ENCODE peak calls at places on chromosome 3, in eight cellular contexts. One of them, this sample, is unnamed.

GRCh38 chr3:46665763-46666470 is 27.6 kb downstream of the ALS2CL start:
- DNase-seq in adrenal gland: peak; percentile 7
- DNase-seq in heart right ventricle: no peak
- DNase-seq in A549: no peak
- DNase-seq in AG04450: no peak
- DNase-seq in HL-60: no peak
- DNase-seq in SK-N-SH: peak; percentile 7
- DNase-seq in stomach: peak; percentile 25
- DNase-seq in this sample: peak; percentile 77

GRCh38 chr3:183808355-183808754 is 17.0 kb downstream of the MAP6D1 start:
- DNase-seq in SK-N-SH: no peak
- DNase-seq in heart right ventricle: no peak
- DNase-seq in stomach: no peak
- DNase-seq in adrenal gland: no peak
- DNase-seq in A549: no peak
- DNase-seq in AG04450: no peak
- DNase-seq in HL-60: no peak
- DNase-seq in this sample: peak; percentile 57

GRCh38 chr3:117887896-117888295 is 1146.8 kb downstream of the IGSF11 start:
- DNase-seq in HL-60: no peak
- DNase-seq in A549: no peak
- DNase-seq in SK-N-SH: no peak
- DNase-seq in heart right ventricle: no peak
- DNase-seq in adrenal gland: no peak
- DNase-seq in AG04450: no peak
- DNase-seq in stomach: no peak
- DNase-seq in this sample: no peak

GRCh38 chr3:170897978-170898377 is 10.5 kb downstream of the EIF5A2 start:
- DNase-seq in adrenal gland: no peak
- DNase-seq in heart right ventricle: no peak
- DNase-seq in stomach: no peak
- DNase-seq in HL-60: no peak
- DNase-seq in SK-N-SH: no peak
- DNase-seq in AG04450: no peak
- DNase-seq in A549: no peak
- DNase-seq in this sample: no peak

GRCh38 chr3:195186041-195186709 is 84.8 kb downstream of the XXYLT1 start:
- DNase-seq in heart right ventricle: no peak
- DNase-seq in adrenal gland: no peak
- DNase-seq in SK-N-SH: no peak
- DNase-seq in stomach: no peak
- DNase-seq in A549: no peak
- DNase-seq in AG04450: no peak
- DNase-seq in HL-60: no peak
- DNase-seq in this sample: no peak

GRCh38 chr3:121995190-121996137 is 26.6 kb downstream of the ILDR1 start:
- DNase-seq in HL-60: peak; percentile 79
- DNase-seq in SK-N-SH: peak; percentile 61
- DNase-seq in AG04450: peak; percentile 11
- DNase-seq in adrenal gland: peak; percentile 47
- DNase-seq in stomach: peak; percentile 64
- DNase-seq in heart right ventricle: peak; percentile 44
- DNase-seq in A549: peak; percentile 67
- DNase-seq in this sample: peak; percentile 37

GRCh38 chr3:128466840-128467541 is at the start of gene DNAJB8:
- DNase-seq in AG04450: no peak
- DNase-seq in adrenal gland: no peak
- DNase-seq in HL-60: no peak
- DNase-seq in stomach: no peak
- DNase-seq in heart right ventricle: no peak
- DNase-seq in A549: no peak
- DNase-seq in SK-N-SH: no peak
- DNase-seq in this sample: no peak

GRCh38 chr3:119380697-119381096 is 82.7 kb downstream of the TMEM39A start:
- DNase-seq in adrenal gland: no peak
- DNase-seq in heart right ventricle: no peak
- DNase-seq in AG04450: no peak
- DNase-seq in HL-60: no peak
- DNase-seq in SK-N-SH: no peak
- DNase-seq in A549: peak; percentile 45
- DNase-seq in stomach: no peak
- DNase-seq in this sample: no peak

GRCh38 chr3:105364113-105364512 is 2.6 kb upstream of the ALCAM start:
- DNase-seq in HL-60: no peak
- DNase-seq in AG04450: no peak
- DNase-seq in heart right ventricle: no peak
- DNase-seq in A549: no peak
- DNase-seq in SK-N-SH: no peak
- DNase-seq in stomach: no peak
- DNase-seq in adrenal gland: no peak
- DNase-seq in this sample: no peak

GRCh38 chr3:161316006-161316689 is 55.2 kb downstream of the SPTSSB start:
- DNase-seq in SK-N-SH: no peak
- DNase-seq in AG04450: no peak
- DNase-seq in heart right ventricle: no peak
- DNase-seq in HL-60: no peak
- DNase-seq in A549: peak; percentile 13
- DNase-seq in adrenal gland: no peak
- DNase-seq in stomach: peak; percentile 49
- DNase-seq in this sample: peak; percentile 69

GRCh38 chr3:64666171-64666581 is 21.6 kb downstream of the ADAMTS9 start:
- DNase-seq in HL-60: no peak
- DNase-seq in adrenal gland: no peak
- DNase-seq in stomach: no peak
- DNase-seq in SK-N-SH: no peak
- DNase-seq in heart right ventricle: peak; percentile 34
- DNase-seq in AG04450: no peak
- DNase-seq in A549: peak; percentile 11
- DNase-seq in this sample: no peak

GRCh38 chr3:170560296-170560695 is 25.6 kb downstream of the SLC7A14 start:
- DNase-seq in SK-N-SH: no peak
- DNase-seq in HL-60: peak; percentile 14
- DNase-seq in stomach: no peak
- DNase-seq in AG04450: no peak
- DNase-seq in A549: no peak
- DNase-seq in heart right ventricle: no peak
- DNase-seq in adrenal gland: no peak
- DNase-seq in this sample: no peak

GRCh38 chr3:166810741-166811445 is 569.2 kb downstream of the ZBBX start:
- DNase-seq in SK-N-SH: no peak
- DNase-seq in HL-60: no peak
- DNase-seq in stomach: no peak
- DNase-seq in A549: no peak
- DNase-seq in heart right ventricle: no peak
- DNase-seq in adrenal gland: no peak
- DNase-seq in AG04450: no peak
- DNase-seq in this sample: no peak

GRCh38 chr3:146554168-146554760 is 9.9 kb upstream of the PLSCR1 start:
- DNase-seq in HL-60: no peak
- DNase-seq in AG04450: no peak
- DNase-seq in stomach: no peak
- DNase-seq in SK-N-SH: no peak
- DNase-seq in adrenal gland: no peak
- DNase-seq in heart right ventricle: no peak
- DNase-seq in A549: no peak
- DNase-seq in this sample: no peak

GRCh38 chr3:192577271-192577670 is 150.1 kb downstream of the FGF12 start:
- DNase-seq in AG04450: no peak
- DNase-seq in A549: no peak
- DNase-seq in heart right ventricle: no peak
- DNase-seq in adrenal gland: no peak
- DNase-seq in SK-N-SH: no peak
- DNase-seq in stomach: no peak
- DNase-seq in HL-60: no peak
- DNase-seq in this sample: no peak

GRCh38 chr3:147987549-147987948 is 578.4 kb downstream of the ZIC1 start:
- DNase-seq in stomach: no peak
- DNase-seq in heart right ventricle: no peak
- DNase-seq in A549: no peak
- DNase-seq in adrenal gland: no peak
- DNase-seq in AG04450: no peak
- DNase-seq in HL-60: no peak
- DNase-seq in SK-N-SH: no peak
- DNase-seq in this sample: no peak

GRCh38 chr3:138440137-138440536 is 5.7 kb downstream of the ESYT3 start:
- DNase-seq in SK-N-SH: peak; percentile 29
- DNase-seq in AG04450: no peak
- DNase-seq in HL-60: no peak
- DNase-seq in stomach: no peak
- DNase-seq in A549: no peak
- DNase-seq in heart right ventricle: peak; percentile 50
- DNase-seq in adrenal gland: no peak
- DNase-seq in this sample: no peak

GRCh38 chr3:182259579-182259978 is 533.7 kb upstream of the ATP11B start:
- DNase-seq in HL-60: no peak
- DNase-seq in A549: no peak
- DNase-seq in stomach: peak; percentile 29
- DNase-seq in SK-N-SH: peak; percentile 15
- DNase-seq in adrenal gland: no peak
- DNase-seq in AG04450: no peak
- DNase-seq in heart right ventricle: no peak
- DNase-seq in this sample: no peak

DNA sequence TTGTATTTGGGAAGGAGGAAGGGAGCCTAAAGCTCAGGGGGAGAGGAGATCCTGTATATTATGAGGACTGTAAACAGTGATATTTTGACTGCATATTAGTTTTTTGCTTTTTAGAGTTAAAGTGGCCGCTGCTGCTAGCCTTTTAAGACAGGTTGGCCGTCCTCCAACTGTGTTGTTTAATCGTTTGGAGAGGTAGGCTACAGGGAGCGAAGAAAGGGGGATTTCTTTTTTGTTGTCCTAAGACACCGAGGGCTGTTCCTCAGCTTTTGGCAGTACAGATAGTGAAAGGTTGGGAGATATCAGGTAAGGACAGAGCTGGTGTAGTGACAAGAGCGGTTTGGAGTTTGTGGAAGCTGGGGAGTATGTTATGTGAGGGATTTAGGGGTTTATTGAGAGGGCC is 38.2 kb upstream of the RNF7 start:
- DNase-seq in stomach: no peak
- DNase-seq in A549: no peak
- DNase-seq in HL-60: no peak
- DNase-seq in adrenal gland: no peak
- DNase-seq in SK-N-SH: no peak
- DNase-seq in heart right ventricle: no peak
- DNase-seq in AG04450: no peak
- DNase-seq in this sample: no peak
- H3K4me3 ChIP-seq in stomach: no peak overlapping the region
- H3K4me3 ChIP-seq in A549: no peak overlapping the region
- H3K4me3 ChIP-seq in HL-60: no peak overlapping the region
- H3K4me3 ChIP-seq in adrenal gland: no peak overlapping the region
- H3K4me3 ChIP-seq in SK-N-SH: no peak overlapping the region
- H3K4me3 ChIP-seq in heart right ventricle: no peak overlapping the region
- H3K4me3 ChIP-seq in AG04450: no peak overlapping the region
- H3K4me3 ChIP-seq in this sample: no peak overlapping the region

GRCh38 chr3:52022323-52023100 is 26.8 kb upstream of the RPL29 start:
- DNase-seq in HL-60: no peak
- DNase-seq in AG04450: no peak
- DNase-seq in stomach: no peak
- DNase-seq in A549: no peak
- DNase-seq in SK-N-SH: no peak
- DNase-seq in adrenal gland: no peak
- DNase-seq in heart right ventricle: peak; percentile 76
- DNase-seq in this sample: no peak
- H3K4me3 ChIP-seq in HL-60: no peak overlapping the region
- H3K4me3 ChIP-seq in AG04450: no peak overlapping the region
- H3K4me3 ChIP-seq in stomach: no peak overlapping the region
- H3K4me3 ChIP-seq in A549: no peak overlapping the region
- H3K4me3 ChIP-seq in SK-N-SH: no peak overlapping the region
- H3K4me3 ChIP-seq in adrenal gland: no peak overlapping the region
- H3K4me3 ChIP-seq in heart right ventricle: peak overlapping the region; percentile 32
- H3K4me3 ChIP-seq in this sample: no peak overlapping the region

GRCh38 chr3:16463119-16463518 is 50.4 kb downstream of the RFTN1 start:
- DNase-seq in heart right ventricle: no peak
- DNase-seq in adrenal gland: no peak
- DNase-seq in HL-60: no peak
- DNase-seq in stomach: no peak
- DNase-seq in SK-N-SH: no peak
- DNase-seq in A549: no peak
- DNase-seq in AG04450: no peak
- DNase-seq in this sample: no peak
- H3K4me3 ChIP-seq in heart right ventricle: no peak overlapping the region
- H3K4me3 ChIP-seq in adrenal gland: no peak overlapping the region
- H3K4me3 ChIP-seq in HL-60: no peak overlapping the region
- H3K4me3 ChIP-seq in stomach: no peak overlapping the region
- H3K4me3 ChIP-seq in SK-N-SH: no peak overlapping the region
- H3K4me3 ChIP-seq in A549: no peak overlapping the region
- H3K4me3 ChIP-seq in AG04450: no peak overlapping the region
- H3K4me3 ChIP-seq in this sample: no peak overlapping the region

GRCh38 chr3:177039875-177040274 is 157.4 kb downstream of the TBL1XR1 start:
- DNase-seq in SK-N-SH: no peak
- DNase-seq in heart right ventricle: no peak
- DNase-seq in adrenal gland: no peak
- DNase-seq in stomach: no peak
- DNase-seq in A549: no peak
- DNase-seq in AG04450: no peak
- DNase-seq in HL-60: no peak
- DNase-seq in this sample: no peak

GRCh38 chr3:177037241-177037640 is 160.0 kb downstream of the TBL1XR1 start:
- DNase-seq in heart right ventricle: no peak
- DNase-seq in adrenal gland: peak; percentile 23
- DNase-seq in stomach: no peak
- DNase-seq in AG04450: no peak
- DNase-seq in A549: no peak
- DNase-seq in SK-N-SH: no peak
- DNase-seq in HL-60: no peak
- DNase-seq in this sample: no peak

GRCh38 chr3:177041021-177041729 is 156.1 kb downstream of the TBL1XR1 start:
- DNase-seq in adrenal gland: peak; percentile 59
- DNase-seq in A549: no peak
- DNase-seq in stomach: no peak
- DNase-seq in HL-60: no peak
- DNase-seq in SK-N-SH: no peak
- DNase-seq in AG04450: no peak
- DNase-seq in heart right ventricle: peak; percentile 30
- DNase-seq in this sample: peak; percentile 84

DNA sequence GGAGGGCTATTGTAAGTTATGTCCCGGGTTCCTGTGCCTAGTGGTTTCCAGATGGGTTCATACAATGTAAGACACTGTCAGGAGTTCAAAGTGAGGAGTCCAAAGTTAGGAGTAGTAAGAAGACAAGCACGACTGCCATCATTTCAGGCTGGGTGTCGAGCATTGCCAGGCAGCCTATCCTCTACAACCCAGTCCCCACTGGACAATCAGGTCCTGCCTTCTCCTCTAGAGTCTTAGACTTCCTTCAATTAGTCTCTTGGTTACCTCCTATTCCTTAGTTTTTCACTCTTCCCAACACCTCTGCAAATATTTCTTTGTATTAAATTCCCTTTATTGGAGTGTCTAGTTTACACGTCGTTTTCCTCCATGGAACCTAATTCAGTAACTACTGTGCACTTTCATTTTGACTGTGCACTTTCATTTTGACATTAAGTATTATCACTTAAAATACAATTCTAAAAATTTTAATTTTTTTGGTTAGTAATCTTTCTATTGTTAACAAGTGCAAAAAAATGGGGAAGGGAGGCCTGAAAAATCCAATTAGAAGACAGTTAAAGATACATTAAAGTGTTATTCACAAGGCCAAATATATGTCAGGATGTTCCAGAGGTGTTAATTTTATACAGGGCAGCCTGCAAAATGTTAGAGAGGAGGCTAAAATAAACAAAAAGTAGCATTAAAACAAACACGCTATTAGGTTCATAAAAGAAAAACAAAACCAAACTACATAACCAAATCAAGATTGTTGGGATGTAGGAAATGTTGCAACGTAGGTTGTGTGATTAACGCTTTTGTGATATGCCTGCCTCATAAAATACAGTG is 155.3 kb downstream of the TBL1XR1 start:
- DNase-seq in AG04450: no peak
- DNase-seq in adrenal gland: no peak
- DNase-seq in heart right ventricle: no peak
- DNase-seq in SK-N-SH: no peak
- DNase-seq in stomach: no peak
- DNase-seq in A549: no peak
- DNase-seq in HL-60: no peak
- DNase-seq in this sample: no peak
- H3K4me3 ChIP-seq in AG04450: no peak overlapping the region
- H3K4me3 ChIP-seq in adrenal gland: no peak overlapping the region
- H3K4me3 ChIP-seq in heart right ventricle: no peak overlapping the region
- H3K4me3 ChIP-seq in SK-N-SH: no peak overlapping the region
- H3K4me3 ChIP-seq in stomach: no peak overlapping the region
- H3K4me3 ChIP-seq in A549: no peak overlapping the region
- H3K4me3 ChIP-seq in HL-60: no peak overlapping the region
- H3K4me3 ChIP-seq in this sample: no peak overlapping the region

This sample was measured in lower leg skin.